ENCODE peak calls at places on chromosomes 3 and 15, in four cellular contexts. X is HepG2, E is WTC11, B is K562. J is an unnamed sample.

GRCh38 chr3:99789322-99789721 is 28.3 kb upstream of the CMSS1 start:
- DNase-seq in X (peak), E (peak), B (no peak), J (no peak)

GRCh38 chr3:136251511-136251910 is 1.4 kb downstream of the PCCB start:
- DNase-seq in X (no peak), B (peak), E (no peak), J (no peak)

GRCh38 chr3:132417695-132418520 is 606 bp downstream of the DNAJC13 start:
- DNase-seq in B (peak), X (peak), E (peak), J (peak)

GRCh38 chr15:74511583-74511982 is 29.4 kb upstream of the ARID3B start:
- DNase-seq in E (no peak), B (no peak), X (no peak), J (no peak)

GRCh38 chr3:138089091-138089490 is 26.3 kb downstream of the DZIP1L start:
- DNase-seq in E (no peak), B (no peak), X (peak), J (no peak)

GRCh38 chr3:12288466-12289129 is at the start of gene PPARG:
- DNase-seq in B (no peak), X (peak), E (peak), J (no peak)

GRCh38 chr15:85324202-85324601 is 56.2 kb upstream of the AKAP13 start:
- DNase-seq in X (no peak), B (no peak), E (no peak), J (no peak)

GRCh38 chr3:184155644-184156521 is 706 bp downstream of the DVL3 start:
- DNase-seq in X (peak), E (peak), B (peak), J (no peak)

GRCh38 chr15:91055548-91056331 is 33.3 kb upstream of the VPS33B start:
- DNase-seq in E (peak), X (peak), B (no peak), J (peak)

GRCh38 chr3:20904674-20905073 is 718.7 kb upstream of the SGO1 start:
- DNase-seq in B (no peak), E (no peak), X (no peak), J (no peak)

GRCh38 chr3:170999737-171000242 is 26.7 kb downstream of the SLC2A2 start:
- DNase-seq in E (no peak), X (peak), B (no peak), J (no peak)

GRCh38 chr3:10957976-10958749 is 34.4 kb upstream of the SLC6A1 start:
- DNase-seq in E (no peak), B (no peak), X (no peak), J (no peak)

GRCh38 chr3:110815008-110815583 is 256.5 kb upstream of the NECTIN3 start:
- DNase-seq in B (no peak), E (no peak), X (no peak), J (no peak)

GRCh38 chr15:71079208-71080044 is 35.8 kb upstream of the THSD4 start:
- DNase-seq in B (no peak), X (no peak), E (no peak), J (no peak)

GRCh38 chr3:146189519-146190173 is 28.7 kb upstream of the PLOD2 start:
- DNase-seq in E (no peak), B (peak), X (peak), J (no peak)

GRCh38 chr3:87771338-87772059 is 287.3 kb downstream of the CGGBP1 start:
- DNase-seq in B (no peak), E (peak), X (peak), J (peak)

GRCh38 chr3:117651271-117651670 is 941.7 kb downstream of the TUSC7 start:
- DNase-seq in E (no peak), B (no peak), X (no peak), J (no peak)

GRCh38 chr3:197940745-197941384 is 9.1 kb upstream of the RPL35A start:
- DNase-seq in B (no peak), E (no peak), X (no peak), J (no peak)

GRCh38 chr15:92074646-92075045 is 221.1 kb downstream of the SLCO3A1 start:
- DNase-seq in E (no peak), B (no peak), X (no peak), J (no peak)

GRCh38 chr3:71010731-71011455 is 572.6 kb downstream of the FOXP1 start:
- DNase-seq in B (peak), E (no peak), X (no peak), J (peak)

GRCh38 chr3:126558336-126559071 is at the start of gene C3orf22:
- DNase-seq in X (no peak), E (no peak), B (no peak), J (no peak)

GRCh38 chr15:84915011-84915958 is 30.8 kb downstream of the SLC28A1 start:
- DNase-seq in B (peak), E (no peak), X (peak), J (peak)

GRCh38 chr3:17686613-17687012 is 55.8 kb downstream of the TBC1D5 start:
- DNase-seq in X (peak), B (no peak), E (no peak), J (no peak)

GRCh38 chr15:40795019-40795418 is 11.9 kb upstream of the ZFYVE19 start:
- DNase-seq in E (no peak), X (no peak), B (no peak), J (no peak)

GRCh38 chr3:84961492-84962255 is 2.9 kb downstream of the CADM2 start:
- DNase-seq in E (no peak), B (no peak), X (no peak), J (no peak)

GRCh38 chr3:12729313-12729676 is 29.8 kb downstream of the TMEM40 start:
- DNase-seq in B (no peak), E (peak), X (no peak), J (no peak)

GRCh38 chr3:130699765-130700164 is 46.9 kb downstream of the PIK3R4 start:
- DNase-seq in E (no peak), B (peak), X (peak), J (no peak)

GRCh38 chr3:115961390-115961789 is 338.1 kb downstream of the GAP43 start:
- DNase-seq in B (no peak), E (no peak), X (no peak), J (no peak)

GRCh38 chr3:126948980-126949535 is 33.9 kb upstream of the PLXNA1 start:
- DNase-seq in E (no peak), B (no peak), X (no peak), J (no peak)

GRCh38 chr3:49120096-49120437 is 556 bp downstream of the USP19 start:
- DNase-seq in B (no peak), E (no peak), X (no peak), J (no peak)

GRCh38 chr3:148178508-148178907 is 519.2 kb upstream of the AGTR1 start:
- DNase-seq in X (peak), E (no peak), B (no peak), J (no peak)

GRCh38 chr3:148175215-148175614 is 522.5 kb upstream of the AGTR1 start:
- DNase-seq in B (no peak), X (no peak), E (no peak), J (no peak)

GRCh38 chr3:148173836-148174235 is 523.9 kb upstream of the AGTR1 start:
- DNase-seq in E (no peak), X (no peak), B (no peak), J (peak)
- TF ChIP-seq CBFB in E (no peak), X (no peak), B (no peak), J (no peak)

DNA sequence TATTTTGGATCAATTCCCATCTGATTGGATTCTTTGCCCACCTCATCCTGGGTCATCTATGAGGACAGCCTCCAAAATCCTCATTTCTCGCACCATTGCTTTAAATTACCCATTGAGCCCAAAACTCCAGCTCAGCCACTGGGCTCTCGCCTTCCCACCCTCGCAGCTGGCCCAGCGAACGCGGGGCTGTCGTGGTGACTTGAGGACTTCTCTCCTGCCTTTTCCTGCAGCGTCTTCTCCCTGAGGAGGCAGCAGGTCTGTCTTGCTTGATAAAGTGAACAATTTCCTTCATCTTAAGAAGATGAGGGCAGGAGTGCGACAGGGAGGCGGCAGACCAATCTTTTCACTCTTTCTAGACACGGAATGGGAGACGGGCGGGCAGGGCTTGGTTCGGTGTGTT is 33.0 kb upstream of the SNRPA1 start:
- DNase-seq in X (no peak), E (no peak), B (no peak), J (no peak)
- TF ChIP-seq CREB1 in X (no peak), E (no peak), B (no peak), J (no peak)

DNA sequence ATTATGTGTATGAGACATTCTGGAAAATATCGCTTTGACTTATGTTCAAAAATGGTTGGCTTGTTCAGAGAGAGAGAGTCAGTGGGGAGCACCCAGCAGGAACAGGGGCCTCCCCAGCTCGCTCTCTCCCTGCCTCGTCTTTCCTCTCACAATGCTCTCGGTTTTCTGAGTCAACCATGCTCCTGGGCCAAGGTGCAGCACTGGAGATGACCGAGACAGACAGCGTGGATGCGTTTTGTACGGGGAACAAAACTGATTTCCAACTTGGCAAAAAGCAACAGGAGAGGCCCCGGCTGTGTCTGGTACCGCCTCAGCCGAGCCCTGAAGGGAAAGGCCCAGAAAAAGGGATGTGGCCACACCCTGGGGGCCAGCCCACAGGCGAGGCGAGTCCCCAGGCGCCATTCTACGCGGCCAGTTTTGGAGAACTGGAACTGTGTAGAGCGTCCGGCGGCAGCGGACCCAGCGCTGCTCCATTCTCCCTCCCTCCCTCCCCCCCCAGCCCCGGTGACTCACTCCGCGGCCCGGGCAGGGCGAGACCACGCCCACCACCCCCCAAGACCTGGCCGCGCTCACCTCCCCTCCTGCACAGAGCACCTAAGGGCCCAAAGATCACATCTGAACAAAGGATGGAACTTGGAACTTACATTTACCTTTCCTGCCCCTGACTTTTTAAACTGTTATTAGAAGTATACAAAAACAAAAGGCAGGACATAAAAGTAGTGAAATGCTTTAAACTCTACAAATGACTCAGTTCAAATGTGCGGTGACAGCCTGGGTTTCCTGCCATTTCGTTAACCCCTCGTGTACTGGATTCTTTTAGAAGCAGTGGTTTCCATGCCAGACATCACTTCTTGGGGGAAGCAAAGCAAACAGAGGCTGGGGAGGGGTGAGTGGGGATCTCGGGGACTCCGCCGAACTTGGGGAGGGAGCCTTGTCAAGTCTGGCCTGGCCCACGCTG is 12.7 kb downstream of the ATP10A start:
- DNase-seq in E (peak), B (peak), X (peak), J (peak)
- TF ChIP-seq CBFB in E (no peak), B (no peak), X (no peak), J (no peak)

DNA sequence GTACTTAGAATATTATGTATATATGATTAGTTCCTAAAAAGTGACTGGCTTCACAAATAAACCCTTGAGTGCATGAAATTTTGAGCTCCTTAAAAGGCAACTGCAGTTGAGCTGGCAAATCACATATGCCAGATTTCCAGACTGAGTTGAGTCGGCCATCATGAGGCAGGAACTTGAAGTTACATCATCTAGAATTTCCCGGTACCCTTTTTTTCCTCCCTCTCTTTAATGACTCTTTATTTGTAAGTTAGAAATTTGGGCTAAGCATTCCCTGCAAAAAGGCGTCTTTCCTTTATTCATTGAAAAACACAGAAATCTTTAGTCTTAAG is 162.6 kb downstream of the FNDC3B start:
- DNase-seq in B (no peak), X (no peak), E (no peak), J (no peak)
- TF ChIP-seq CREB1 in B (no peak), X (no peak), E (no peak), J (no peak)

GRCh38 chr3:24149032-24149431 is 203.9 kb downstream of the NR1D2 start:
- DNase-seq in B (peak), E (no peak), X (no peak), J (no peak)

GRCh38 chr3:24145481-24145880 is 200.4 kb downstream of the NR1D2 start:
- DNase-seq in B (no peak), X (no peak), E (no peak), J (no peak)

GRCh38 chr3:24141548-24141947 is 196.5 kb downstream of the NR1D2 start:
- DNase-seq in B (no peak), X (no peak), E (no peak), J (no peak)

GRCh38 chr3:24142127-24142526 is 197.0 kb downstream of the NR1D2 start:
- DNase-seq in B (no peak), E (no peak), X (no peak), J (no peak)

DNA sequence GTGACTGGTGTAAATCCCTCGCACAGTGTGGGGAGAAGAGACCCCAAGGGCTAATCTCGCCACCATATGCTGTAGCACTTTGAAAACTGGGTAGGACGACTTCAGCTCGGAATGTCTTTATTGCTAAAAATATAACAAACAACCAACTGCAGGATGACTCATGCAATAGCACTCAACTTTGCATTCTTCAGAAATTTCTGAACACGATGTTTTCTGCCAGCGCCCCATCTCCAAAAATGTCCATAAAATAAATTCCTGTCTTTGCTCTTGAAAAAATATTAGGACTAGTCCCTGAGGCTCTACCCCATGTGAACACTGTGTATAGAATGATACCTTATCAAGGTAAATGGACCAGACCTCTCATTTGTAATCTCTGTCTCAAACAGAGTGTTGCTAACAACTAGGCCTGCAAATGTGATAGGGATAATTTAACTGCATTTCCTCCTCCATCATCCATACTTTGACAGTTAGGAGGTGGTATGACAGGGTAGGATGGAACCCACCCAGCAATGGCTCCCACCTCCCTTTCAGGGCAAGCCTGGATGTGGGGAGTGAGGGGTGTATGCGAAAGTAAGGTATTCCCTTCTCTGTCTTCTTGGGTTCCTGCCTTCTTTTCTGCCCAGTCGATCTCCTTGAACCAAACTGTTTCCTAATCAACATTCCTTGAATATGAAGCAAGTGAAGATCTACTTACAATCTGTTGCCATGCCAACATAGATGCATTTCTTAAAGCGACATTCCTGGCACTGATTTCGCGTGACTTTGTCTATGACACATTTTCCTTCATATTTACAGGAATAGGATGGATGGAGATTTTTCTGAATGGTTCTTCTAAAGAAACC is 201.1 kb downstream of the NR1D2 start:
- DNase-seq in E (no peak), X (no peak), B (no peak), J (no peak)
- TF ChIP-seq CBFB in E (no peak), X (no peak), B (no peak), J (no peak)

GRCh38 chr15:26644948-26645347 is 127.9 kb downstream of the GABRB3 start:
- DNase-seq in X (no peak), B (no peak), E (no peak), J (no peak)

GRCh38 chr15:26639976-26640375 is 132.9 kb downstream of the GABRB3 start:
- DNase-seq in B (no peak), E (peak), X (no peak), J (no peak)

GRCh38 chr15:26641144-26641543 is 131.7 kb downstream of the GABRB3 start:
- DNase-seq in X (no peak), B (no peak), E (no peak), J (no peak)

GRCh38 chr15:26635105-26635504 is 137.8 kb downstream of the GABRB3 start:
- DNase-seq in B (no peak), X (no peak), E (no peak), J (no peak)

GRCh38 chr15:26640601-26641000 is 132.3 kb downstream of the GABRB3 start:
- DNase-seq in E (no peak), B (no peak), X (no peak), J (no peak)
- TF ChIP-seq CREB1 in E (no peak), B (no peak), X (no peak), J (no peak)

GRCh38 chr3:23675010-23675409 is 130.7 kb upstream of the UBE2E1 start:
- DNase-seq in E (no peak), X (no peak), B (no peak), J (no peak)

GRCh38 chr3:23672628-23673027 is 133.1 kb upstream of the UBE2E1 start:
- DNase-seq in E (no peak), B (no peak), X (no peak), J (no peak)

GRCh38 chr3:23668430-23668904 is 137.3 kb upstream of the UBE2E1 start:
- DNase-seq in E (no peak), B (no peak), X (no peak), J (no peak)

GRCh38 chr3:23669541-23670255 is 136.1 kb upstream of the UBE2E1 start:
- DNase-seq in X (no peak), B (no peak), E (no peak), J (no peak)

DNA sequence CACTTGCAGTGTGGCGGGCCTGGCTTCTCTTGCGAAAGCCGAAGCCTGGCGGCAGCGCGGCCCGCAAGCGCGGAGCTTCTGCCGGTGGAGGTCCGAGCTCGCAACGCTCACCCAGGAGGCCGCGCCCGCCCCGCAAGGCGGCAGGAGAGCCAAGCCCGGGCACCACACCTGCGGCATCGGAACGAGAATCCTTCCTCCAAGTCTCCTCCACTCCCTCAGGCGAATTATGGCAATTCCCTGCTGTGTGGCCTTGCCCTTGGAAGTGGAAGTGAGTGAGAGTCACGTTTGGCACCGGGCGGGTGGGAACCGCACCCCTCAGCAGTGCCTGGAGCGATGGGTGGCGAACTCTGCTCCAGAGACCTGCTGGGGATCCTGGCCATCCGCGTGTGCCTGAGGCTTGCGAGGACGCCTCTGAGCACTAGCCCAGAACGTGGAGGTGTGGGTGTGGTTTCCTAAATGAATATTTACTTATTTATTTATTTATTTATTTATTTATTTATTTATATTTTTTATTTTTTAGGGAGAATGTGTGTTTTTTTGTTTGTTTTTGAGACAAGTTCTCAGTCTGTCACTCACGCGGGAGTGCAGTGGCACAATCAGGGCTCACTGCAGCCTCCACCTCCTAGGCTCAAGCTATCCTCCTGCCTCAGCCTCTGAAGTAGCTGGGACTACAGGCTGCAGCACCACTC is 133.7 kb upstream of the UBE2E1 start:
- DNase-seq in E (peak), X (no peak), B (no peak), J (no peak)
- TF ChIP-seq CBFB in E (no peak), X (no peak), B (no peak), J (no peak)

DNA sequence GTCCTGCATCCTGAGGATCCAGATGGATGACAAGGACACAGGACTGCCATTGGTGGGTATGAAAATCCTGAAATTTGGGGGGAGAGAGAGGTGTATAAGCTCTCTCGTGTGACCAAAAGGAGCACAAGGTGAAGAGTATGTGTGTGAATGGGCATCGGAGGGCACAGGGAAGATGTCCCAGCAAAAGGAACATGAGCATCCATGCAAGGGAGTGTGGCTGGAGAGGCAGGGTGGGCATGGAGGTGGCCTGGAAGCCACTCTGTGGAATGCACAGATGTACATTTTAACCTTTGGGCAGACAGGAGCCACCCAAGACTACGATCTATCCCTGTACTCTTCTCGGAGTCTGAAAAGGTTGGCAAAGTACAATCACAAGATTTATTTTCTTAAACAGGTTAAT is 54.5 kb downstream of the CAPN7 start:
- DNase-seq in E (no peak), X (no peak), B (no peak), J (no peak)
- TF ChIP-seq CREB1 in E (no peak), X (no peak), B (no peak), J (no peak)